ENCODE peak calls at places on chromosomes 16 and 17, in ten cellular contexts. Y, F, U, B, M, Z, W, P, T and A are unnamed samples.

GRCh38 chr17:10640475-10640874 is 16.6 kb downstream of the MYH3 start:
- DNase-seq in Y (no peak), F (no peak), U (no peak), B (no peak), M (no peak), Z (no peak), W (no peak), P (no peak), T (no peak), A (no peak)

GRCh38 chr16:55824473-55824872 is 8.4 kb downstream of the CES1 start:
- DNase-seq in Y (no peak), F (no peak), U (no peak), B (no peak), M (no peak), Z (no peak), W (no peak), P (no peak), T (no peak), A (no peak)

GRCh38 chr16:66961065-66961744 is at the start of gene CES3:
- DNase-seq in Y (peak; percentile 72), F (peak; percentile 38), U (peak; percentile 79), B (peak; percentile 62), M (peak; percentile 80), Z (peak; percentile 58), W (peak; percentile 42), P (peak; percentile 41), T (no peak), A (peak; percentile 79)

GRCh38 chr17:81064746-81065475 is 30.0 kb downstream of the BAIAP2 start:
- DNase-seq in Y (peak; percentile 77), F (no peak), U (no peak), B (peak; percentile 70), M (no peak), Z (no peak), W (peak; percentile 88), P (no peak), T (no peak), A (no peak)

GRCh38 chr17:5526821-5527598 is 40.6 kb downstream of the MIS12 start:
- DNase-seq in Y (peak; percentile 90), F (peak; percentile 63), U (no peak), B (peak; percentile 84), M (peak; percentile 90), Z (peak; percentile 97), W (peak; percentile 98), P (peak; percentile 89), T (no peak), A (no peak)

GRCh38 chr16:87185313-87185712 is 131.9 kb downstream of the C16orf95 start:
- DNase-seq in Y (no peak), F (no peak), U (no peak), B (no peak), M (no peak), Z (no peak), W (no peak), P (no peak), T (no peak), A (no peak)

GRCh38 chr16:84535851-84536250 is 31.4 kb upstream of the MEAK7 start:
- DNase-seq in Y (no peak), F (no peak), U (no peak), B (no peak), M (no peak), Z (no peak), W (no peak), P (no peak), T (no peak), A (no peak)

GRCh38 chr17:37742762-37743611 is 1.9 kb downstream of the HNF1B start:
- DNase-seq in Y (no peak), F (no peak), U (no peak), B (no peak), M (peak; percentile 55), Z (no peak), W (no peak), P (no peak), T (no peak), A (no peak)

GRCh38 chr16:68478526-68479249 is 30.4 kb upstream of the SMPD3 start:
- DNase-seq in Y (no peak), F (no peak), U (no peak), B (no peak), M (no peak), Z (no peak), W (no peak), P (no peak), T (no peak), A (no peak)

GRCh38 chr17:76579281-76579680 is 6.4 kb downstream of the ST6GALNAC2 start:
- DNase-seq in Y (no peak), F (no peak), U (no peak), B (no peak), M (no peak), Z (no peak), W (no peak), P (no peak), T (no peak), A (no peak)

GRCh38 chr17:68572138-68572842 is 28.9 kb downstream of the FAM20A start:
- DNase-seq in Y (peak; percentile 73), F (no peak), U (no peak), B (no peak), M (no peak), Z (no peak), W (no peak), P (no peak), T (no peak), A (no peak)

GRCh38 chr16:20610192-20610891 is 34.2 kb upstream of the ACSM2B start:
- DNase-seq in Y (no peak), F (no peak), U (no peak), B (peak; percentile 21), M (no peak), Z (no peak), W (no peak), P (no peak), T (no peak), A (no peak)

GRCh38 chr16:52191533-52192134 is 355.3 kb downstream of the TOX3 start:
- DNase-seq in Y (peak; percentile 73), F (peak; percentile 50), U (peak; percentile 33), B (peak; percentile 25), M (peak; percentile 41), Z (peak; percentile 42), W (peak; percentile 39), P (peak; percentile 41), T (peak; percentile 35), A (peak; percentile 63)

GRCh38 chr17:4163951-4164350 is 21.0 kb downstream of the CYB5D2 start:
- DNase-seq in Y (peak; percentile 66), F (peak; percentile 53), U (no peak), B (peak; percentile 34), M (no peak), Z (peak; percentile 50), W (no peak), P (no peak), T (no peak), A (no peak)

GRCh38 chr17:75011788-75012319 is 616 bp upstream of the MRPL58 start:
- DNase-seq in Y (peak; percentile 88), F (peak; percentile 70), U (no peak), B (peak; percentile 71), M (no peak), Z (peak; percentile 49), W (peak; percentile 59), P (no peak), T (peak; percentile 49), A (no peak)

GRCh38 chr16:1413684-1414531 is 596 bp downstream of the UNKL start:
- DNase-seq in Y (peak; percentile 62), F (peak; percentile 32), U (peak; percentile 43), B (peak; percentile 51), M (peak; percentile 61), Z (peak; percentile 51), W (peak; percentile 38), P (peak; percentile 23), T (no peak), A (peak; percentile 43)

GRCh38 chr17:34424814-34425490 is 61.9 kb upstream of the CCL1 start:
- DNase-seq in Y (no peak), F (no peak), U (no peak), B (no peak), M (no peak), Z (no peak), W (no peak), P (no peak), T (no peak), A (no peak)

GRCh38 chr16:56985288-56985961 is 3.9 kb upstream of the NLRC5 start:
- DNase-seq in Y (peak; percentile 89), F (peak; percentile 89), U (no peak), B (peak; percentile 82), M (peak; percentile 89), Z (peak; percentile 82), W (peak; percentile 88), P (peak; percentile 75), T (peak; percentile 70), A (no peak)

DNA sequence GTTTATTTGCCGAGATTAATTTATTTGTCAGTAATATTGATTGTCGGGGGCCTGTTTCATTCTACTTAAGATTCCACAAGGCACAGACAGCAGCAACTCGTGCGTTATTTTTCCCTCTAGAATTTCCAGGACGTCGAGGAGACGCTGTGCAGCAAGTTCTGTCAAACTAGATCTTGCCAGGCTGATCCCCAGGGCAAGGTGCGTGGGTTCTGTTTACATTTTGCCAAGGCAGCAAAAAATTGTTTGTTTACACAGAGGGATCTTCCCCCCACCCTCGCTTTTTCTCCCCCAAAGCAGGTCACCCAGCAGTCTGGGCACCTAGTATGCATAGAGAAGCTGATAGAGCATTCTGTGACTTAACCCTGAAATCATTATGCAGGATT is 111.4 kb downstream of the IRX3 start:
- DNase-seq in Y (no peak), F (no peak), U (no peak), B (no peak), M (no peak), Z (no peak), W (no peak), P (no peak), T (no peak), A (no peak)
- H3K27ac ChIP-seq in Y (peak overlapping the region; percentile 61), F (no peak overlapping the region), U (no peak overlapping the region), B (no peak overlapping the region), M (no peak overlapping the region), Z (no peak overlapping the region), W (no peak overlapping the region), P (no peak overlapping the region), T (no peak overlapping the region), A (no peak overlapping the region)

GRCh38 chr17:16551878-16552636 is 16.9 kb downstream of the ZNF287 start:
- DNase-seq in Y (no peak), F (no peak), U (no peak), B (no peak), M (no peak), Z (no peak), W (no peak), P (no peak), T (no peak), A (no peak)
- H3K9me3 ChIP-seq in Y (peaks cover 3% of the 10 kb centered on the region), F (peaks cover 7% of the 10 kb centered on the region), U (peaks cover 65% of the 10 kb centered on the region), B (peaks cover 5% of the 10 kb centered on the region), M (peaks cover 99% of the 10 kb centered on the region), Z (peaks cover 35% of the 10 kb centered on the region), W (peaks cover 2% of the 10 kb centered on the region), P (peaks cover 65% of the 10 kb centered on the region), T (peaks cover 100% of the 10 kb centered on the region), A (peaks cover 6% of the 10 kb centered on the region)

DNA sequence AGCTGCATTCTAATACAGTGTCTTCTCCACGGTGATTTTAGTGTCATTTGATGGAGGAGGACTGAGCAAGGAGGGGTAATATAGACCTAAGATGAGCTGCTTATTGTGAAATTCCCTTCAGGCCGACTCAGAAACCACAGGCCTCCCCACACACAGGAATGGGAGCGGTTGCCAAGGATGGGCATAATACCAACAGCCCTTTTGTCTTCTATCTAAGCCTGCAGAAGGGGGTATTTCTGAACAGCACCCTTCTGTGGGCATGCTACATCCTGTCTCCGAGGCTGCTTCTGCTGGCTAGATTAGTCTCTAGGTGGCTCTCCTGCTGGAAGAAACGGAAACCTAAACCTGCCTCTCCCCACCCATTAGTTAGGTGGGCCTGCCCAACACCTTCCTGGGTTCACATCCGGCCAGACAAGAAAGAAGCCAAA is 72.9 kb downstream of the CCDC182 start:
- DNase-seq in Y (peak; percentile 80), F (no peak), U (no peak), B (no peak), M (no peak), Z (no peak), W (peak; percentile 63), P (peak; percentile 93), T (no peak), A (no peak)
- H3K27ac ChIP-seq in Y (no peak overlapping the region), F (no peak overlapping the region), U (no peak overlapping the region), B (no peak overlapping the region), M (peak overlapping the region; percentile 20), Z (no peak overlapping the region), W (no peak overlapping the region), P (peak overlapping the region; percentile 71), T (no peak overlapping the region), A (no peak overlapping the region)

GRCh38 chr17:39823407-39824054 is 40.6 kb downstream of the IKZF3 start:
- DNase-seq in Y (no peak), F (no peak), U (no peak), B (no peak), M (no peak), Z (no peak), W (no peak), P (no peak), T (no peak), A (no peak)
- H3K9me3 ChIP-seq in Y (no peaks in the 10 kb centered on the region), F (no peaks in the 10 kb centered on the region), U (peaks cover 13% of the 10 kb centered on the region), B (peaks cover 4% of the 10 kb centered on the region), M (peaks cover 30% of the 10 kb centered on the region), Z (no peaks in the 10 kb centered on the region), W (no peaks in the 10 kb centered on the region), P (peaks cover 10% of the 10 kb centered on the region), T (peaks cover 15% of the 10 kb centered on the region), A (no peaks in the 10 kb centered on the region)